ENCODE peak calls at places on chromosomes 16 and 17, in seven cellular contexts. O is breast epithelium, E is prostate gland, S is D721Med, K is adrenal gland, N is glutamatergic neuron, B is mucosa of descending colon. X is an unnamed sample.

GRCh38 chr17:20896153-20896649 is 146.6 kb downstream of the USP22 start:
- DNase-seq in O (no peak), E (no peak), S (no peak), K (peak; percentile 32), N (no peak), B (peak; percentile 39), X (no peak)

GRCh38 chr17:16255481-16255901 is 38.5 kb downstream of the PIGL start:
- DNase-seq in O (no peak), E (peak; percentile 23), S (no peak), K (peak; percentile 77), N (no peak), B (peak; percentile 68), X (no peak)

GRCh38 chr16:23520500-23520899 is 10.2 kb upstream of the GGA2 start:
- DNase-seq in O (no peak), E (no peak), S (no peak), K (no peak), N (no peak), B (no peak), X (no peak)

GRCh38 chr17:82888583-82889495 is 49.0 kb upstream of the ZNF750 start:
- DNase-seq in O (peak; percentile 86), E (peak; percentile 80), S (no peak), K (peak; percentile 83), N (no peak), B (peak; percentile 69), X (no peak)

GRCh38 chr17:39357978-39358377 is 43.4 kb downstream of the FBXL20 start:
- DNase-seq in O (no peak), E (no peak), S (no peak), K (no peak), N (no peak), B (peak; percentile 44), X (no peak)

GRCh38 chr16:81376880-81377279 is 62.1 kb downstream of the GAN start:
- DNase-seq in O (no peak), E (no peak), S (no peak), K (no peak), N (no peak), B (no peak), X (no peak)

GRCh38 chr16:22692916-22693646 is 120.9 kb upstream of the HS3ST2 start:
- DNase-seq in O (no peak), E (no peak), S (no peak), K (no peak), N (no peak), B (no peak), X (no peak)

GRCh38 chr17:56723471-56723870 is 110.2 kb downstream of the C17orf67 start:
- DNase-seq in O (no peak), E (no peak), S (no peak), K (no peak), N (no peak), B (no peak), X (no peak)

GRCh38 chr17:6700948-6701307 is 12.2 kb downstream of the SLC13A5 start:
- DNase-seq in O (no peak), E (no peak), S (no peak), K (no peak), N (no peak), B (no peak), X (no peak)

GRCh38 chr17:6699997-6700947 is 12.9 kb downstream of the SLC13A5 start:
- DNase-seq in O (no peak), E (no peak), S (no peak), K (no peak), N (no peak), B (no peak), X (no peak)

GRCh38 chr17:6696906-6697305 is 16.3 kb downstream of the SLC13A5 start:
- DNase-seq in O (peak; percentile 41), E (no peak), S (no peak), K (no peak), N (no peak), B (no peak), X (no peak)

GRCh38 chr17:6695565-6695964 is 17.6 kb downstream of the SLC13A5 start:
- DNase-seq in O (no peak), E (no peak), S (no peak), K (no peak), N (no peak), B (no peak), X (no peak)

DNA sequence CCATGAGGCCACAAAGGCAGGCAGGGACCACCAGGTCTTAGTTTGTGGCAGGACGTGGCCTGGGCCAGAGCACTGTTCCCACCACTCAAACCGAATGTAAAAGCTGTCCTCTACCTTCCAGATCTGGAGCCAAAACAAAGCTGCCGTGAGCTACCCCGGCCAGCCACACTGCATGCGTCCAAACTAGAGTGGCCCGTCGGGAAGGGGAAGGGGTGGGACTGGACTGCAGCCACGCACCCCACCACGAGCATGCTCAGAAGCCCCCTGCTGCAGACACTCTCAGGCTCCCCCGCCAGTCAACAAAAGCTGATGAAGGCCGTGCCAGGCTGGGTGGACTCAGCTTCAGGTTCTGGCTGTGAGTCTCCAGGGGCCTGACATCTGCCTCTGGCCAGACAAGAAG is 15.2 kb downstream of the SLC13A5 start:
- DNase-seq in O (peak; percentile 28), E (no peak), S (no peak), K (no peak), N (no peak), B (no peak), X (no peak)
- TF ChIP-seq CTCF in O (no peak), E (no peak), S (no peak), K (no peak), N (no peak), B (no peak), X (no peak)

DNA sequence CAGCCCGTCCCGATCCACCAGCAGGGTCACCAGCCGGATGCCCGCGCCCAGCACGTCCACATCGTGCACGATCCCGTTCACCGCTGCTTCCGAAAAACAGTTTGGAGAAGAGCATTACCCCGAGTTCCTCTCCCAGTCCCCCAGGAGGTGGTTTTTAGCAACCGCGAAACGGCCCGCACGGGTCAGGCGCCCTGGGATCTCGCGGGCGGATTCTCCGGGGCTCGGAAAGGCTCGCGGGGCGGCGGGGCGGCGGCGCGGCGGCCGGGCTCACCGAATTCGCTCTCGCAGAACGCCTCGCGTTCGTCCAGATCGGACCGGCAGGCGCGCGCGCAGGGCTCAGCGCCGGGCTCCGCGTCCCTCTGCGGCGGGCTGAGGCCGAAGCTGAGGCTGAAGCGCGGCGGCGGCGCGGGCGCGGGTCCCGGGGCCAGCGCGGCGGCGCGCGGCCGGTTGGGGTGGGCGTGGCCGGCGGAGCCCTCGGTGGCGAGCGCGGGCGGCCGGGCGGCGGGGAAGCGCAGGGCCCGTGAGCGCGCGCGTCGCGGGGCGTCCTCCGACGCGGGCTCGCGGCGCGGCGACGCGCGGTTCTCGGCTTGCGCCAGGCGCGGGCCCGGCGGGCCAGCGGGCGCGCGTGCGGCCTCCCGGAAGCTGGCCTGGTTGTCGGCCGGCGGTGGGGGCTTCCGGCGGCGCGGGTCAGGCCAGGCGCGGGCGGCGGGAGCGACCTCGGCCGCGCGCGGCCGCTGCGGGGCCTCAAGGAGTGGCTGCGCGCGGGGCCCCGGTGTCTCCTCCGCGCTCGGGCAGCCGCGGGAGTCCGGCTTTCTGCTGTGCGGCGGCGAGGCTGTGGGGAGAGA is 2.9 kb downstream of the C17orf58 start:
- DNase-seq in O (peak; percentile 76), E (peak; percentile 76), S (no peak), K (peak; percentile 79), N (peak; percentile 82), B (peak; percentile 91), X (peak; percentile 86)
- TF ChIP-seq CTCF in O (no peak), E (no peak), S (no peak), K (no peak), N (no peak), B (no peak), X (no peak)

GRCh38 chr17:70295732-70296131 is 126.4 kb downstream of the KCNJ2 start:
- DNase-seq in O (no peak), E (no peak), S (no peak), K (no peak), N (no peak), B (no peak), X (no peak)

GRCh38 chr17:70295329-70295728 is 126.0 kb downstream of the KCNJ2 start:
- DNase-seq in O (no peak), E (no peak), S (no peak), K (no peak), N (no peak), B (no peak), X (no peak)

GRCh38 chr17:70298929-70299529 is 129.7 kb downstream of the KCNJ2 start:
- DNase-seq in O (no peak), E (no peak), S (no peak), K (no peak), N (no peak), B (no peak), X (no peak)

GRCh38 chr17:70297397-70297796 is 128.1 kb downstream of the KCNJ2 start:
- DNase-seq in O (no peak), E (no peak), S (no peak), K (no peak), N (no peak), B (no peak), X (no peak)

DNA sequence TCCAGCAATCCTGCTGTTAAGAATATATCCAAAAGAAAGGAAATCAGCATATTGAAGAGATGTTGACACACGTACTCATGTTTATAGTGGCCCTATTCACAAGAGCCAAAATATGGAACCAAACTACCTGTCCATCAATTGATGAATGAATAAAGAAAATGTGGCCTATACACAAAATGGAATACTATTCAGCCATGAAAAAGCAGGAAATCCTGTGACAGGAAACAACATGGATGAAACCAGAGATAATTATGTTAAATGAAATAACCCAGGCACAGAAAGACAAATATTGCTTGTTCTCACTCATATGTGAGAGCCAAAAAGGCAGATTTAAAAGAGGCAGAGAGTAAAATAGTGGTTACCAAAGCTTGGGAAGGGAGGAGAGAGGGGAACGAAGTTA is 127.1 kb downstream of the KCNJ2 start:
- DNase-seq in O (no peak), E (no peak), S (no peak), K (no peak), N (no peak), B (no peak), X (no peak)
- TF ChIP-seq CTCF in O (no peak), E (no peak), S (no peak), K (no peak), N (no peak), B (no peak), X (no peak)

DNA sequence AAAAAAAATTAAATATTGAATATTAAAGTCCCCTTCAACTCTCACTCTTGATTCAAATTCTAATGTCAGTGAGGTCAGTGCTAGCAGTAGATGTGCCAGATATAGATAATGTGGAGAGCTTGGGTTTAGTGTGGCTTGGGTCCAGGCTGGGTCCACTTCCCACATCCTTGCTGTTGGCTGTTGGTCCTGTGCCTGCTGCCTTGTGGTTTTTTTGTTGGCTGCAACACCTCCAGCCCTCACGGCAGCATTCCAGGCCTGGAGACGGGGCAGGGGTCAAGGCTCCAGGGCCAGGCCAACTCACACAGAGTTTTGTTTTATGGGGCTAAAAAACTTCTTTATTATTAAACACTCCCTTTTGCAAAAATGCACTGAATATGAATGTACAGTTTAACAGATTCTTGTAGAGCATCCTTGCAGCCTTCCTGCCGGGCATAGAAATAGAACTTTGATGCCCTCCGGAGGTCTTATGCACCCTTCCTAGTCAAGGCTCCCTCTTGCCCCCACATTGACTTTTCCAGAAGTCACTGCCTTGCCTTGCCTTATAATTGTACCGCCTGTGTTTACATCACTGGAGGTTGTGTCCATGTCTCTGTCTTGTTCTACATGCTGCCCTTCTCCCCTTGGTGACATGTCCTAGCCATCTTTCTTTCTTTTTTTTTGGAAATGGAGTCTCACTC is 25.5 kb upstream of the MYO15B start:
- DNase-seq in O (no peak), E (no peak), S (no peak), K (no peak), N (no peak), B (no peak), X (no peak)
- TF ChIP-seq CTCF in O (no peak), E (no peak), S (no peak), K (no peak), N (no peak), B (no peak), X (no peak)